ENCODE peak calls at places on chromosome 11, in ten cellular contexts. V, P, K, E, C, M, T, H, W and J are unnamed samples.
A peak's percentile ranks its signal among the peaks of the same experiment; 100 is the strongest.

GRCh38 chr11:111565111-111565720 is 24.7 kb downstream of the LAYN start:
- DNase-seq in V (peak; percentile 88), P (peak; percentile 49), K (peak; percentile 72), E (peak; percentile 73), C (peak; percentile 69), M (peak; percentile 17), T (peak; percentile 83), H (peak; percentile 77), W (peak; percentile 86), J (no peak)

GRCh38 chr11:76803811-76804600 is 20.9 kb downstream of the TSKU start:
- DNase-seq in V (no peak), P (no peak), K (peak; percentile 63), E (peak; percentile 16), C (no peak), M (no peak), T (peak; percentile 44), H (peak; percentile 67), W (no peak), J (peak; percentile 84)

GRCh38 chr11:75656044-75656726 is 12.7 kb downstream of the MAP6 start:
- DNase-seq in V (no peak), P (no peak), K (no peak), E (no peak), C (no peak), M (no peak), T (no peak), H (no peak), W (no peak), J (no peak)

GRCh38 chr11:82771781-82772180 is 38.1 kb upstream of the FAM181B start:
- DNase-seq in V (no peak), P (no peak), K (no peak), E (no peak), C (no peak), M (no peak), T (no peak), H (no peak), W (no peak), J (no peak)

GRCh38 chr11:927871-928270 is 2.2 kb downstream of the AP2A2 start:
- DNase-seq in V (no peak), P (peak; percentile 35), K (no peak), E (no peak), C (no peak), M (no peak), T (no peak), H (no peak), W (no peak), J (no peak)

GRCh38 chr11:2537896-2538855 is 93.4 kb downstream of the KCNQ1 start:
- DNase-seq in V (no peak), P (no peak), K (no peak), E (no peak), C (no peak), M (no peak), T (no peak), H (peak; percentile 29), W (peak; percentile 39), J (peak; percentile 60)

GRCh38 chr11:46890665-46891064 is 27.7 kb downstream of the LRP4 start:
- DNase-seq in V (no peak), P (no peak), K (peak; percentile 49), E (no peak), C (no peak), M (no peak), T (no peak), H (no peak), W (no peak), J (no peak)

GRCh38 chr11:44813401-44813800 is 86.6 kb downstream of the TSPAN18 start:
- DNase-seq in V (no peak), P (no peak), K (no peak), E (no peak), C (no peak), M (no peak), T (no peak), H (no peak), W (no peak), J (peak; percentile 57)

GRCh38 chr11:48000432-48000831 is 20.1 kb downstream of the PTPRJ start:
- DNase-seq in V (no peak), P (no peak), K (no peak), E (no peak), C (no peak), M (no peak), T (no peak), H (no peak), W (peak; percentile 50), J (no peak)

GRCh38 chr11:44621784-44622183 is 56.3 kb downstream of the CD82 start:
- DNase-seq in V (no peak), P (no peak), K (no peak), E (no peak), C (no peak), M (no peak), T (no peak), H (peak; percentile 48), W (no peak), J (no peak)

GRCh38 chr11:67634366-67635230 is 4.9 kb upstream of the NUDT8 start:
- DNase-seq in V (no peak), P (no peak), K (no peak), E (peak; percentile 46), C (no peak), M (no peak), T (no peak), H (no peak), W (peak; percentile 84), J (peak; percentile 57)

GRCh38 chr11:70788247-70789022 is 390.1 kb downstream of the CTTN start:
- DNase-seq in V (peak; percentile 26), P (no peak), K (peak; percentile 92), E (no peak), C (no peak), M (no peak), T (no peak), H (no peak), W (no peak), J (peak; percentile 32)

GRCh38 chr11:94604496-94604895 is 37.3 kb downstream of the PIWIL4 start:
- DNase-seq in V (no peak), P (no peak), K (peak; percentile 11), E (no peak), C (no peak), M (no peak), T (no peak), H (no peak), W (no peak), J (no peak)

GRCh38 chr11:10401696-10402392 is 53.2 kb upstream of the AMPD3 start:
- DNase-seq in V (no peak), P (no peak), K (no peak), E (no peak), C (no peak), M (no peak), T (no peak), H (no peak), W (no peak), J (no peak)

GRCh38 chr11:134466035-134466908 is 54.2 kb upstream of the B3GAT1 start:
- DNase-seq in V (peak; percentile 67), P (no peak), K (no peak), E (peak; percentile 72), C (no peak), M (no peak), T (no peak), H (no peak), W (peak; percentile 51), J (no peak)

GRCh38 chr11:1546077-1546535 is 26.0 kb downstream of the DUSP8 start:
- DNase-seq in V (no peak), P (no peak), K (no peak), E (peak; percentile 77), C (no peak), M (no peak), T (no peak), H (no peak), W (peak; percentile 63), J (no peak)

GRCh38 chr11:6646631-6647281 is 8.9 kb downstream of the DCHS1 start:
- DNase-seq in V (peak; percentile 51), P (no peak), K (peak; percentile 56), E (peak; percentile 40), C (peak; percentile 23), M (no peak), T (peak; percentile 72), H (no peak), W (peak; percentile 70), J (no peak)

GRCh38 chr11:95835351-95835750 is 45.1 kb downstream of the CEP57 start:
- DNase-seq in V (no peak), P (no peak), K (no peak), E (no peak), C (no peak), M (no peak), T (peak; percentile 25), H (no peak), W (no peak), J (no peak)

GRCh38 chr11:105054723-105055492 is 9.8 kb upstream of the CARD16 start:
- DNase-seq in V (no peak), P (no peak), K (no peak), E (no peak), C (no peak), M (no peak), T (no peak), H (no peak), W (no peak), J (no peak)
- H3K4me1 ChIP-seq in V (no peaks in the 10 kb centered on the region), P (no peaks in the 10 kb centered on the region), K (no peaks in the 10 kb centered on the region), E (no peaks in the 10 kb centered on the region), C (no peaks in the 10 kb centered on the region), M (no peaks in the 10 kb centered on the region), T (no peaks in the 10 kb centered on the region), H (no peaks in the 10 kb centered on the region), W (no peaks in the 10 kb centered on the region), J (no peaks in the 10 kb centered on the region)

DNA sequence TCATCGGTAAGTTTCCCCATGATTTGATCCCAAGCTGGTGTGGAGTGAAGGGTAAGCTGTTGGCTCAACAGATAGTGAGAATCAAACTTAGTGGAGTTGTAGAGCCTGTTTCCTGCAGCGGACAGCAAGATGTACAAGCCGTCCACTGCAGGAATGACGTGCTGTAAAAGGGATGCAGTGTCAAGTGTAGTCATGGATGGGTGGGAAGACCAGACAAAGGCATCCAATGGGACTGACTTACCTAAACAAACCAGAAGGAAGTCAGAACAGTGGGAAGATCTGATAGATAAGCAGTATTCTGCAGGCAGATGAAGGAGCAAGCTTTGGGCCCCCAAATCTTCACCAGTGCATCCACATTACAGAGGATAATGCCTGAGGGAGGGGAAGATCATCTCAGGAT is 8.8 kb downstream of the ZBTB16 start:
- DNase-seq in V (no peak), P (no peak), K (no peak), E (no peak), C (no peak), M (no peak), T (no peak), H (no peak), W (no peak), J (no peak)
- H3K4me1 ChIP-seq in V (peaks cover 10% of the 10 kb centered on the region), P (peaks cover 5% of the 10 kb centered on the region), K (no peaks in the 10 kb centered on the region), E (no peaks in the 10 kb centered on the region), C (no peaks in the 10 kb centered on the region), M (peaks cover 5% of the 10 kb centered on the region), T (peaks cover 96% of the 10 kb centered on the region), H (peaks cover 50% of the 10 kb centered on the region), W (no peaks in the 10 kb centered on the region), J (peaks cover 59% of the 10 kb centered on the region)

DNA sequence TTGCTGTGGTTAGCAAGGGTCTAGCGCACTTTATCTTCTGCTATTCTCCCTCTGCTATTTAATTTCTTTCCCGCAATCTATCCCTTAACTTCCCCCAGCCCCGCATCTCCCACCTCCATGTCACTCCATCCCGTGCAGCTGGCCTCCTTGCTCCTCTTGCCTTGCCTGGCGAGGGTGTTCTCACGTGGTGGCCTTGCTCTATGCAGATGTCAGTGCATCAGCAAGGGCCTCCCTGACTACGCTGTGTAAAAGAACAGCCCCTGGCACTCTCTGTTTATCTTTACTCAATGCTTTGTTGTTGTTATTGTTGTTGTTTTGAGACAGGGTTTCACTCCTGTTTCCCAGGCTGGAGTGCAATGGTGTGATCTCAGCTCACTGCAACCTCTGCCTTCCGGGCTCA is 114.4 kb upstream of the NNMT start:
- DNase-seq in V (no peak), P (no peak), K (no peak), E (no peak), C (no peak), M (no peak), T (no peak), H (no peak), W (no peak), J (no peak)
- H3K4me1 ChIP-seq in V (peaks cover 20% of the 10 kb centered on the region), P (peaks cover 72% of the 10 kb centered on the region), K (no peaks in the 10 kb centered on the region), E (peaks cover 17% of the 10 kb centered on the region), C (no peaks in the 10 kb centered on the region), M (peaks cover 64% of the 10 kb centered on the region), T (peaks cover 85% of the 10 kb centered on the region), H (peaks cover 63% of the 10 kb centered on the region), W (peaks cover 18% of the 10 kb centered on the region), J (peaks cover 68% of the 10 kb centered on the region)

GRCh38 chr11:33700425-33701271 is at the start of gene C11orf91:
- DNase-seq in V (peak; percentile 100), P (peak; percentile 93), K (peak; percentile 95), E (peak; percentile 98), C (peak; percentile 94), M (peak; percentile 88), T (peak; percentile 95), H (peak; percentile 95), W (peak; percentile 98), J (peak; percentile 98)
- H3K4me1 ChIP-seq in V (peaks cover 40% of the 10 kb centered on the region), P (peaks cover 12% of the 10 kb centered on the region), K (peaks cover 15% of the 10 kb centered on the region), E (peaks cover 13% of the 10 kb centered on the region), C (no peaks in the 10 kb centered on the region), M (peaks cover 13% of the 10 kb centered on the region), T (peaks cover 63% of the 10 kb centered on the region), H (peaks cover 12% of the 10 kb centered on the region), W (peaks cover 18% of the 10 kb centered on the region), J (peaks cover 44% of the 10 kb centered on the region)